ENCODE peak calls at places on chromosomes 4 and X, in four cellular contexts. L is H7, T is GM19239, G is choroid plexus epithelial cell. B is an unnamed sample.

GRCh38 chrX:120726294-120726693 is 96.4 kb upstream of the C1GALT1C1 start:
- DNase-seq in L (no peak), T (peak), G (no peak), B (no peak)

GRCh38 chr4:20019310-20020015 is 232.2 kb upstream of the SLIT2 start:
- DNase-seq in L (no peak), T (no peak), G (no peak), B (no peak)

GRCh38 chr4:176547005-176547404 is 227.2 kb downstream of the SPCS3 start:
- DNase-seq in L (no peak), T (no peak), G (peak), B (no peak)

GRCh38 chr4:2378898-2379297 is 39.5 kb downstream of the ZFYVE28 start:
- DNase-seq in L (no peak), T (no peak), G (no peak), B (no peak)

GRCh38 chrX:150693782-150694574 is 782 bp downstream of the MTMR1 start:
- DNase-seq in L (peak), T (peak), G (peak), B (no peak)

GRCh38 chr4:56787380-56787779 is 34.1 kb downstream of the SPINK2 start:
- DNase-seq in L (peak), T (no peak), G (no peak), B (no peak)

GRCh38 chrX:109268340-109268739 is 213.5 kb downstream of the GUCY2F start:
- DNase-seq in L (no peak), T (no peak), G (no peak), B (no peak)

GRCh38 chr4:5385741-5386251 is 322.6 kb downstream of the EVC2 start:
- DNase-seq in L (no peak), T (no peak), G (no peak), B (no peak)

GRCh38 chr4:46484881-46485280 is 95.0 kb upstream of the GABRA2 start:
- DNase-seq in L (no peak), T (no peak), G (peak), B (no peak)

GRCh38 chr4:159547645-159548308 is 444.9 kb downstream of the RAPGEF2 start:
- DNase-seq in L (no peak), T (no peak), G (peak), B (no peak)

GRCh38 chrX:151753313-151754041 is 18.9 kb downstream of the CNGA2 start:
- DNase-seq in L (peak), T (peak), G (peak), B (no peak)

GRCh38 chr4:51925307-51925706 is 82.4 kb downstream of the DCUN1D4 start:
- DNase-seq in L (no peak), T (no peak), G (no peak), B (no peak)

GRCh38 chr4:67122029-67122428 is 423.3 kb downstream of the CENPC start:
- DNase-seq in L (peak), T (no peak), G (peak), B (no peak)

GRCh38 chr4:103018391-103019318 is 850 bp downstream of the SLC9B1 start:
- DNase-seq in L (no peak), T (no peak), G (no peak), B (no peak)

GRCh38 chr4:77159798-77160197 is 2.8 kb downstream of the CCNG2 start:
- DNase-seq in L (no peak), T (no peak), G (no peak), B (no peak)

GRCh38 chr4:122003335-122003734 is 51.5 kb upstream of the TRPC3 start:
- DNase-seq in L (peak), T (peak), G (peak), B (no peak)

GRCh38 chrX:148282504-148282903 is 217.9 kb upstream of the AFF2 start:
- DNase-seq in L (no peak), T (no peak), G (no peak), B (no peak)

GRCh38 chr4:139764686-139765085 is 99.1 kb downstream of the MGST2 start:
- DNase-seq in L (no peak), T (no peak), G (no peak), B (no peak)

GRCh38 chr4:119237642-119238041 is 25.1 kb downstream of the USP53 start:
- DNase-seq in L (no peak), T (no peak), G (no peak), B (no peak)

GRCh38 chr4:137343221-137343620 is 189.1 kb downstream of the PCDH18 start:
- DNase-seq in L (no peak), T (no peak), G (peak), B (no peak)

GRCh38 chrX:133923113-133923512 is 62.3 kb downstream of the GPC3 start:
- DNase-seq in L (no peak), T (peak), G (peak), B (no peak)

GRCh38 chr4:78616046-78616498 is 64.5 kb downstream of the ANXA3 start:
- DNase-seq in L (no peak), T (no peak), G (peak), B (no peak)

GRCh38 chrX:17376381-17377046 is 1.5 kb downstream of the NHS start:
- DNase-seq in L (peak), T (no peak), G (peak), B (no peak)

GRCh38 chr4:24557036-24558022 is 27.0 kb downstream of the DHX15 start:
- DNase-seq in L (no peak), T (no peak), G (peak), B (peak)

GRCh38 chr4:131091896-131092295 is 1995.9 kb downstream of the C4orf33 start:
- DNase-seq in L (no peak), T (no peak), G (peak), B (peak)

GRCh38 chr4:128854433-128854832 is 44.9 kb downstream of the JADE1 start:
- DNase-seq in L (no peak), T (no peak), G (peak), B (no peak)

GRCh38 chrX:363621-364375 is 22.9 kb downstream of the PPP2R3B start:
- DNase-seq in L (peak), T (no peak), G (no peak), B (no peak)

GRCh38 chr4:40446785-40447184 is 111.7 kb downstream of the CHRNA9 start:
- DNase-seq in L (no peak), T (no peak), G (no peak), B (no peak)